ENCODE peak calls at places on chromosomes 4 and X, in eight cellular contexts. C is upper lobe of right lung, M is sigmoid colon, V is posterior vena cava, F is globus pallidus, U is trophoblast cell, A is RPMI8226, G is NCI-H1105. X is an unnamed sample.

GRCh38 chrX:150482537-150483217 is 85.7 kb upstream of the MTM1 start:
- DNase-seq in C (no peak), M (no peak), V (no peak), F (no peak), U (peak; percentile 50), A (no peak), G (no peak), X (peak; percentile 55)

GRCh38 chr4:73068496-73069337 is 799 bp downstream of the COX18 start:
- DNase-seq in C (no peak), M (no peak), V (no peak), F (peak; percentile 17), U (no peak), A (peak; percentile 29), G (peak; percentile 18), X (peak; percentile 25)

GRCh38 chr4:99960648-99961047 is 10.6 kb upstream of the H2AZ1 start:
- DNase-seq in C (no peak), M (no peak), V (no peak), F (no peak), U (no peak), A (no peak), G (no peak), X (no peak)

GRCh38 chr4:85127653-85128052 is 161.2 kb upstream of the WDFY3 start:
- DNase-seq in C (no peak), M (no peak), V (no peak), F (peak; percentile 28), U (peak; percentile 38), A (peak; percentile 58), G (no peak), X (peak; percentile 35)

GRCh38 chr4:6912412-6912811 is 2.8 kb downstream of the TBC1D14 start:
- DNase-seq in C (no peak), M (peak; percentile 61), V (no peak), F (no peak), U (no peak), A (no peak), G (no peak), X (no peak)

GRCh38 chrX:23773601-23774175 is 9.3 kb upstream of the SAT1 start:
- DNase-seq in C (no peak), M (no peak), V (no peak), F (no peak), U (no peak), A (peak; percentile 77), G (no peak), X (no peak)

GRCh38 chr4:132334081-132334480 is 815.0 kb upstream of the PCDH10 start:
- DNase-seq in C (no peak), M (no peak), V (no peak), F (no peak), U (no peak), A (no peak), G (no peak), X (no peak)

GRCh38 chr4:140250989-140251552 is 97.1 kb upstream of the MAML3 start:
- DNase-seq in C (no peak), M (no peak), V (no peak), F (no peak), U (peak; percentile 84), A (no peak), G (no peak), X (no peak)

GRCh38 chr4:7021930-7022658 is 21.1 kb upstream of the TADA2B start:
- DNase-seq in C (no peak), M (no peak), V (no peak), F (no peak), U (peak; percentile 99), A (no peak), G (no peak), X (peak; percentile 78)

GRCh38 chr4:2461246-2461960 is 7.5 kb upstream of the RNF4 start:
- DNase-seq in C (peak; percentile 55), M (no peak), V (peak; percentile 74), F (no peak), U (no peak), A (no peak), G (no peak), X (no peak)

GRCh38 chr4:125703443-125703842 is 388.7 kb downstream of the FAT4 start:
- DNase-seq in C (no peak), M (no peak), V (no peak), F (no peak), U (no peak), A (no peak), G (no peak), X (no peak)

GRCh38 chr4:122826596-122827257 is at the start of gene FGF2:
- DNase-seq in C (peak; percentile 69), M (peak; percentile 90), V (peak; percentile 92), F (peak; percentile 62), U (no peak), A (peak; percentile 15), G (no peak), X (peak; percentile 28)

GRCh38 chrX:110743679-110744340 is 51.8 kb downstream of the CHRDL1 start:
- DNase-seq in C (no peak), M (no peak), V (no peak), F (peak; percentile 6), U (no peak), A (no peak), G (no peak), X (no peak)

GRCh38 chr4:172220679-172221078 is 407.5 kb downstream of the GALNTL6 start:
- DNase-seq in C (no peak), M (no peak), V (no peak), F (no peak), U (no peak), A (no peak), G (no peak), X (no peak)

GRCh38 chrX:71573591-71573990 is 4.6 kb upstream of the GCNA start:
- DNase-seq in C (no peak), M (no peak), V (no peak), F (no peak), U (no peak), A (no peak), G (no peak), X (no peak)

GRCh38 chrX:12805333-12805732 is 14.1 kb downstream of the PRPS2 start:
- DNase-seq in C (no peak), M (no peak), V (no peak), F (no peak), U (no peak), A (no peak), G (no peak), X (no peak)

GRCh38 chrX:153744210-153745066 is 19.6 kb upstream of the PLXNB3 start:
- DNase-seq in C (no peak), M (peak; percentile 76), V (no peak), F (no peak), U (peak; percentile 47), A (peak; percentile 56), G (peak; percentile 30), X (no peak)

GRCh38 chr4:140811429-140811828 is 55.2 kb upstream of the TBC1D9 start:
- DNase-seq in C (no peak), M (no peak), V (no peak), F (no peak), U (no peak), A (no peak), G (no peak), X (no peak)

GRCh38 chr4:37623125-37623524 is 63.1 kb downstream of the RELL1 start:
- DNase-seq in C (no peak), M (no peak), V (no peak), F (no peak), U (no peak), A (no peak), G (no peak), X (no peak)

GRCh38 chr4:1395941-1396805 is 10.1 kb downstream of the NKX1-1 start:
- DNase-seq in C (peak; percentile 35), M (peak; percentile 57), V (peak; percentile 52), F (no peak), U (no peak), A (no peak), G (no peak), X (no peak)